ENCODE peak calls at places on chromosomes 6 and 20, in four cellular contexts. S is RWPE1, O is omental fat pad, C is coronary artery. A is an unnamed sample.

GRCh38 chr6:6661684-6662083 is 73.2 kb downstream of the LY86 start:
- DNase-seq in S (peak), O (no peak), C (no peak), A (no peak)

GRCh38 chr6:5638666-5639065 is 368.1 kb downstream of the NRN1 start:
- DNase-seq in O (no peak), S (no peak), C (no peak), A (no peak)

GRCh38 chr20:63706027-63706695 is 1.6 kb downstream of the ARFRP1 start:
- DNase-seq in C (peak), S (no peak), O (no peak), A (no peak)

GRCh38 chr6:25387921-25388320 is 108.7 kb downstream of the CARMIL1 start:
- DNase-seq in O (no peak), S (no peak), C (no peak), A (no peak)

GRCh38 chr6:138724015-138724414 is 49.6 kb upstream of the CCDC28A start:
- DNase-seq in C (no peak), O (no peak), S (no peak), A (peak)

GRCh38 chr6:37382954-37383353 is 29.2 kb downstream of the RNF8 start:
- DNase-seq in S (no peak), O (no peak), C (no peak), A (no peak)

GRCh38 chr6:142378138-142378875 is 76.5 kb downstream of the ADGRG6 start:
- DNase-seq in S (peak), C (no peak), O (no peak), A (no peak)

GRCh38 chr6:33433001-33433559 is 13.2 kb downstream of the SYNGAP1 start:
- DNase-seq in S (no peak), O (no peak), C (no peak), A (no peak)

GRCh38 chr6:57135885-57136284 is 36.2 kb upstream of the BAG2 start:
- DNase-seq in O (no peak), C (no peak), S (no peak), A (no peak)

GRCh38 chr6:118398066-118398465 is 150.0 kb upstream of the PLN start:
- DNase-seq in C (no peak), O (no peak), S (no peak), A (no peak)

GRCh38 chr6:84492246-84493135 is 265.0 kb upstream of the CEP162 start:
- DNase-seq in S (no peak), O (no peak), C (no peak), A (no peak)

GRCh38 chr6:26232950-26233607 is 131.9 kb upstream of the BTN3A2 start:
- DNase-seq in O (no peak), C (no peak), S (no peak), A (peak)

DNA sequence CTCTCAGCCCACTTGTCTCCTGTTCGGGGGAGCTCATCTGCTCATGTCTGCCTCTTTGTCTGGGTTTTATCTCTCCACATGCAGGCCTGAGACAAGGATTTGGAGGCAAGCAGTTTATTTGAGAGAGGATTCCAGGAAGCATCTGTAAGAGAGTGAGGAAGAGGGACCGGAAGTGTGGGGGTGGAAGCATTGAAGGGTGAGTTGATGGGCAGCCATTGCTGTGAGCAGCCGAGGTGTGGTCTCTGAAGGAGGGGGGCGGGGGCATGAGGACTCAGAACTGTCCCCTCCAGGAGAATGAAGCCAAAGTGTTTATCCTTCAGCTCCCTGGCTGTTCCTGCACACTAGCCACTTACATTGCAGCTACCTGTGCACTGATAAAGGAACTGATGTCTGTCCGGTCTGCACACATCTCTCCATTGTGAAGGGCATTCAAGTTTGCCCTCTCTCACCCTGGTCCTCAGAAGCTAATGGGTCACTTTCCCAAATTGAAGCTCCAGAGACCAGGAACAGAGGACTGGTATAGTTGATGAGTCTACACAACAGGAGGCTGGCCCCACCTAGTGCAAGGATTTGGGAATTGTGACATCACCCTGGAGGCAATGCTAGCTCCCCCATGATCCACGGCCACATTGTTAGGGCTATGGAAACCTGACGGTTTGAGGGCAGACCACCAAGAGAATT is 100.5 kb upstream of the FOXA2 start:
- DNase-seq in O (no peak), S (peak), C (no peak), A (no peak)
- TF ChIP-seq CTCF in O (no peak), S (peak), C (no peak), A (no peak)

GRCh38 chr6:130293800-130294199 is 71.0 kb upstream of the SAMD3 start:
- DNase-seq in S (peak), C (no peak), O (no peak), A (peak)
- TF ChIP-seq CTCF in S (peak), C (no peak), O (no peak), A (no peak)

DNA sequence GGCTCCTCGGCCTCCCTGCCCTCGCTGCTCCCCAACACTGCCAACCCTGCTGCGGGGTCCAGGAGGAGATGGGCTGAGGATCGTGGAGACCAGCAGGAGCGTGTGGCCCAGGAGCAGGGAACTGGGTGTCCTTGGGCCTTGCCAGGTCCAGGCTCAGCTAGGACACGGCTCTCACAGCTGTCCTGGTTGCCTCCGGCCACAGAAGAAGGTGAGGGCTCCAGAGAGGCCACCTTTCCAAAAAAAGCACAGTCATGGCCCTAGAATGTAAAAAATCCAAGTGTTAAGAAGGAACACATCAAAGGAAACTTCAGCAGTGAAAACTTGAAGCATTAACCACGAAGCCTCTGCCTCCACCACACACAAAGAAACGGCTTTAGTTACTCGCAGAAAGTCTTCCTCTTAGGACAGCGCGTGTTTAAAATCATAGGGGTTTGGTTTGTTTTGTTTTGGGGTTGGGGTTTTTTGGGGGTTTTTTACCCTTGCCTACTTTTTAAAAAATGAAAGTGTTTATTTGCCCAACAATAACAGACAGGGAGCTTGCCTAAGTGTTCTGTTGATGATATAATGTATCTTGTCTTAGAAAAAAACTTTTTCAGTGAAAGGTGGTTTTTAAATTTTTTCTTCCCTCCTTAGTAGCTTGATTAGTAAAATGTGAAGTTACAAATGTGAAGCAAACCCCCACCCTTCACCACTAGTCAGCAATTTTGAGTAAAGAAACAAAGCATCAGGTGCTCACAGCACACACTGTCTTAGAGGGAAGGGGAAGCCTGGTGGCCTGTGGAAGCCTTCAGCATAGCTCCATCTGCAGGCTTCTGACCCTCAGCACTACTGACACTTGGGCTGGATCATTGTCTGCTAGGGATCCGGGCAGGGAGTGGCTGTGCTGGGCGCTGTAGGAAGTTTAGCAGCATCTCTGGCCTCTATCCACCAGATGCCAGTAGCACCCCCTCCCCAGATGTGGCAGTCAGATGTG is 60.0 kb downstream of the PTPN1 start:
- DNase-seq in S (no peak), C (peak), O (no peak), A (no peak)
- TF ChIP-seq CTCF in S (no peak), C (no peak), O (no peak), A (no peak)

GRCh38 chr6:32116674-32117073 is 7.5 kb upstream of the TNXB start:
- DNase-seq in O (no peak), S (no peak), C (no peak), A (peak)
- TF ChIP-seq CTCF in O (no peak), S (peak), C (no peak), A (peak)

DNA sequence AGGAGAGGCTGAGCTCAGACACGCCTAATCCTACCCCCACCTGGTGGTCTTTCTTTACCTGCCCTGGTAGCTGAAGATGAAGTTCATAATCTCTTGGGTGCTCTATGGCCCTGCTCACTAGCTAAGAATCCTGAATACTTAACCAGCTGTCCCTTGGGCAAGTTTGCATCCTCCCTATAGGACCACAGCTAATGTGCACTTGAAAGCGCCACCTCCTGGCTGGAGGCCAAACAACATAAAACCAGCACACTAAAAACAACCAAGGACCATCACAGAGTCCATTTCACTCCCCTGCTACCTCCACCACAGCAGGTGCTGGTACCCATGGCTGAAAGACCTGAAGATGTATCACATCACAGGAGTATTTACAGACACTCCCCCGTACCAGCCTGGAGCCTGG is 155.5 kb upstream of the SLC24A3 start:
- DNase-seq in C (no peak), O (no peak), S (no peak), A (no peak)
- TF ChIP-seq CTCF in C (no peak), O (no peak), S (no peak), A (no peak)

DNA sequence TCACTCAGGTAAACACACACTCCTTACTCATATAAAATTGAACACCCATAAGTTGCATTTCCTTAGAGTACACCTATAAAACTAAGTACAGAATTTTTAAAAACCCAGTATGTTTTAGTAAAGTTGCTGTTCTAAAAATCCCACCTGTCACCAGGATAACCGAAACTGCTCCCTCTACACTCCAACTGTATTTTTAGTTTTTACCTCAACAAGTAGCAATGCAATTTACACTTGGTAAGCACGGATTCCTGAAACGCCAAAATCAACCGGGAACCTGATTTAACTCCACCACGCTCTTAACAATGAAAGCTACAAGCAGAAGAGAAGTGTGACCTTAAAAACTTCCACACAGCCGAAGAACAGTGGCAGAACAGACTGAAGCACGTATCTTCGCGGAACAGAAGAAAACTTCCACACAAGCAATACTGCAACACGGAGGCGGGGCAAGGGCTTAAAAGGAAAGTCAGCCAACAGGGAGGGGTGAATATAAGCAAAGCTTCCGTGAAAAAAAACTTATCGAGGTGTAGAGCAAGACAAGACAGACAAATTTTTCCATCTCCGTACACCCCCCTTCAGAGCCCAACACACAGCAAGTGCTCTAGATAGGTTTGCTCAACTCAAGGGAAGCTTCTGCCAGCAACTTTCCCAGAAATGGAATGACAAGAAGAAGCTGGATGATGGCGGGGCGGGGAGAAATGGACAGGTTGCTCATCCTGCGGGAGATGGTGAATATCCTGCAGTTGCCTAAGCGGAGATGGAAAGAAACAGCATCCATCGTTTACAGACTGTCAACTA is 1.4 kb downstream of the STAU1 start:
- DNase-seq in O (peak), S (peak), C (no peak), A (peak)
- TF ChIP-seq CTCF in O (no peak), S (no peak), C (no peak), A (no peak)